ENCODE peak calls at places on chromosome 13, in five cellular contexts. S is OCI-LY7, I is Caco-2, F is cardiac fibroblast, C is RWPE1. B is an unnamed sample.

GRCh38 chr13:55999709-56000108 is 1141.0 kb upstream of the PRR20A start:
- DNase-seq in S (no peak), I (no peak), F (no peak), C (no peak), B (no peak)

GRCh38 chr13:99916366-99917103 is 55.0 kb downstream of the ZIC5 start:
- DNase-seq in S (peak; percentile 30), I (no peak), F (peak; percentile 82), C (peak; percentile 80), B (peak; percentile 81)

GRCh38 chr13:65054277-65054676 is 2175.9 kb downstream of the PCDH9 start:
- DNase-seq in S (no peak), I (no peak), F (no peak), C (no peak), B (no peak)

GRCh38 chr13:38630780-38631179 is 56.1 kb upstream of the FREM2 start:
- DNase-seq in S (no peak), I (no peak), F (peak; percentile 75), C (no peak), B (no peak)

GRCh38 chr13:101150998-101151397 is 265.3 kb downstream of the NALCN start:
- DNase-seq in S (no peak), I (no peak), F (peak; percentile 52), C (no peak), B (no peak)

GRCh38 chr13:74316531-74316930 is 182.3 kb upstream of the KLF12 start:
- DNase-seq in S (no peak), I (no peak), F (no peak), C (no peak), B (no peak)

GRCh38 chr13:91652389-91652788 is 254.0 kb downstream of the GPC5 start:
- DNase-seq in S (no peak), I (no peak), F (no peak), C (peak; percentile 3), B (no peak)

GRCh38 chr13:42600943-42601342 is 27.0 kb downstream of the TNFSF11 start:
- DNase-seq in S (no peak), I (no peak), F (peak; percentile 66), C (no peak), B (no peak)

GRCh38 chr13:31909889-31910551 is 121.6 kb upstream of the FRY start:
- DNase-seq in S (peak; percentile 66), I (no peak), F (peak; percentile 81), C (peak; percentile 13), B (no peak)

GRCh38 chr13:50334092-50334778 is 319.0 kb downstream of the KCNRG start:
- DNase-seq in S (no peak), I (peak; percentile 45), F (no peak), C (no peak), B (no peak)

GRCh38 chr13:99796175-99796819 is 175.3 kb downstream of the ZIC5 start:
- DNase-seq in S (peak; percentile 14), I (peak; percentile 46), F (peak; percentile 41), C (peak; percentile 44), B (no peak)

GRCh38 chr13:76828316-76828741 is 57.9 kb downstream of the KCTD12 start:
- DNase-seq in S (no peak), I (no peak), F (peak; percentile 40), C (no peak), B (peak; percentile 17)

GRCh38 chr13:50153401-50153800 is 138.2 kb downstream of the KCNRG start:
- DNase-seq in S (peak; percentile 18), I (no peak), F (no peak), C (no peak), B (no peak)

GRCh38 chr13:48782429-48782840 is 128.7 kb downstream of the CYSLTR2 start:
- DNase-seq in S (no peak), I (no peak), F (peak; percentile 56), C (no peak), B (no peak)

GRCh38 chr13:98320561-98321105 is 143.6 kb upstream of the RNF113B start:
- DNase-seq in S (no peak), I (peak; percentile 76), F (no peak), C (no peak), B (no peak)

GRCh38 chr13:98228661-98229349 is 51.7 kb upstream of the RNF113B start:
- DNase-seq in S (no peak), I (no peak), F (no peak), C (no peak), B (no peak)

GRCh38 chr13:76638160-76638559 is 248.0 kb downstream of the KCTD12 start:
- DNase-seq in S (no peak), I (no peak), F (no peak), C (no peak), B (no peak)

GRCh38 chr13:95624020-95624419 is 20.5 kb downstream of the DZIP1 start:
- DNase-seq in S (peak; percentile 38), I (no peak), F (peak; percentile 72), C (peak; percentile 42), B (peak; percentile 37)

GRCh38 chr13:40193290-40194203 is 472.9 kb downstream of the FOXO1 start:
- DNase-seq in S (no peak), I (no peak), F (peak; percentile 40), C (no peak), B (no peak)

GRCh38 chr13:33312150-33312908 is 26.8 kb upstream of the STARD13 start:
- DNase-seq in S (no peak), I (no peak), F (peak; percentile 42), C (peak; percentile 21), B (no peak)
- TF ChIP-seq CTCF in S (no peak), I (peak; percentile 44), F (peak; percentile 17), C (peak; percentile 11), B (peak; percentile 15)

GRCh38 chr13:30908416-30908980 is 2.4 kb downstream of the MEDAG start:
- DNase-seq in S (no peak), I (no peak), F (peak; percentile 48), C (no peak), B (no peak)
- TF ChIP-seq CTCF in S (no peak), I (no peak), F (no peak), C (no peak), B (no peak)

GRCh38 chr13:84776578-84776977 is 894.3 kb upstream of the SLITRK1 start:
- DNase-seq in S (no peak), I (no peak), F (no peak), C (no peak), B (no peak)
- TF ChIP-seq CTCF in S (no peak), I (no peak), F (no peak), C (no peak), B (no peak)

DNA sequence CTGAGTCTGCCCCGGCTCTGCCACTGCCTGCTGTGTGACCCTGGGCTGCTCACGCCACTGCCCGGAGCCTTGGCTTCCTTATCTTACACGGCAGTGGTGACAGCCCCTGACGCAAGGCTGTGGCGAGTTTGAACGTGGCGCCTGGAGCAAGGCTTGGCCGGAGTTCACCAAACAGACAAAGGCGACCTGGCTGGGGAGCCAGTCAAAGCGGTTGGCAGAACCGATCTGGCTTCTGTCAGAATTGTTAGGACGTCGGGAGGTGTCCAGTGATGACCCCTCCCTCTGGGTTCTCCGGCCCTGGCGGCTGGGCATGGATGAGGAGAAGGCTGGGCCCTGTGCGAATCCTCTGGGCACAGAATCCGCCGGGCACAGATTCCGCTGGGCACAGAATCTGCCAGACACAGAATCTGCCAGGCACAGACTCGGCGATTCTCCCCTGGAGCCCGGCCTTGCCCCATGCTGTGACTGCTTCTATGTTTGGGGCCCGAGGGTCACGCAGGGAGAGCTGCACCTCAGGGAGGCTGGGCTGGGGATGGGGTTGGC is 11.7 kb upstream of the TMEM255B start:
- DNase-seq in S (no peak), I (no peak), F (no peak), C (no peak), B (no peak)
- TF ChIP-seq CTCF in S (no peak), I (no peak), F (no peak), C (no peak), B (no peak)

GRCh38 chr13:26133286-26133685 is 81.5 kb upstream of the SHISA2 start:
- DNase-seq in S (no peak), I (no peak), F (peak; percentile 8), C (no peak), B (no peak)

GRCh38 chr13:26128676-26129075 is 76.9 kb upstream of the SHISA2 start:
- DNase-seq in S (no peak), I (no peak), F (no peak), C (no peak), B (no peak)

GRCh38 chr13:26133851-26134250 is 82.0 kb upstream of the SHISA2 start:
- DNase-seq in S (no peak), I (no peak), F (peak; percentile 1), C (no peak), B (no peak)

DNA sequence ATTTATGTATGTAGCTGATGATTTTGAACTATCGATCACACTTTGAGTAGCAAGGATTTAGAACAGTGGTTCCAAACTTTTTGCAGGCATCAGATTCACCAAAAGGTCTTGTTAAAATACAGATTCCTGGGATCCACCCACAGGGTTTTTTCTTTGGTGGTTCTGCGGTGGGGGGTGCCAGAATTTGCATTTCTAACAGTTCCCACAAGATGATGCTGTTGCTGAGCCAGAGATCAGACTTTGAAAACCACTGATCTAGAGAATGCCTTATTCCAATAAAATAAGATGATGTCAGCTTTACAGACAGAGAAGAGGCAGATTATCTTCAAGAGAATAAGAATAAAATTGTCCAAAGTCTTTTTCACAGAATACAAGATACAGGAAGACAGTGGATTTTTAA is 80.9 kb upstream of the SHISA2 start:
- DNase-seq in S (no peak), I (no peak), F (peak; percentile 42), C (peak; percentile 3), B (no peak)
- TF ChIP-seq CTCF in S (peak; percentile 59), I (peak; percentile 33), F (peak; percentile 39), C (peak; percentile 33), B (no peak)

GRCh38 chr13:23570931-23571330 is 719 bp downstream of the TNFRSF19 start:
- DNase-seq in S (no peak), I (no peak), F (peak; percentile 22), C (no peak), B (no peak)
- TF ChIP-seq CTCF in S (no peak), I (peak; percentile 39), F (peak; percentile 11), C (no peak), B (no peak)

GRCh38 chr13:45744979-45745378 is 42.9 kb downstream of the CBY2 start:
- DNase-seq in S (no peak), I (no peak), F (no peak), C (no peak), B (no peak)
- TF ChIP-seq CTCF in S (no peak), I (no peak), F (no peak), C (no peak), B (no peak)

GRCh38 chr13:52903320-52903719 is 54.9 kb upstream of the PCDH8 start:
- DNase-seq in S (peak; percentile 47), I (no peak), F (no peak), C (no peak), B (peak; percentile 50)

DNA sequence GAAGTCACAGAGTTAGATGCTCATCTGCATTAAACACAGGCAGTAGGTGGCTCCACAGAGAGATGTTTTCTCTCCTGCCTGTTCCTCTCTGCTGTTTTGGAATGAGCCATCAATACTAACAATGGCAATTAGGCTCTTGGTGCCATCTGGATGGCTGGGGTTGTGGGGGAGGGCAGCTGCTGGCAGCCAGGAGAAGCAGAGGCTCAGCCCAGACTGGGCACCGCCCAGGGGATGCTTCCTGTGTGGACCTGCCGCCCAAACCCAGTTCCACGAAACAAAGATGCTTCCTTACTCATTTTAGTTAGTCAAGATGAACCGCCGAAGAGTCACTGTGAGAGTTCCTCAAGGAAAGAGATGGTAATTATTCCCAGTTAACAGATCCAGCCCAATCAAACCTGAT is 50.8 kb upstream of the PCDH8 start:
- DNase-seq in S (no peak), I (no peak), F (no peak), C (no peak), B (no peak)
- TF ChIP-seq CTCF in S (no peak), I (no peak), F (no peak), C (no peak), B (no peak)

B was measured in GM13977.